ENCODE peak calls at places on chromosomes 3 and 15, in seven cellular contexts. One of them, this sample, is unnamed. For H3K9me3, the result is how much of the 10 kb centered on the place peaks cover.

GRCh38 chr3:9870978-9871377 is 9.1 kb downstream of the CIDEC start:
- DNase-seq in tibial nerve: no peak
- DNase-seq in H1: no peak
- DNase-seq in SK-N-SH: no peak
- DNase-seq in sigmoid colon: no peak
- DNase-seq in HepG2: peak
- DNase-seq in ovary: no peak
- DNase-seq in this sample: no peak

GRCh38 chr3:132641837-132642538 is 17.6 kb downstream of the ACAD11 start:
- DNase-seq in tibial nerve: no peak
- DNase-seq in H1: no peak
- DNase-seq in SK-N-SH: peak
- DNase-seq in sigmoid colon: no peak
- DNase-seq in HepG2: peak
- DNase-seq in ovary: no peak
- DNase-seq in this sample: no peak

GRCh38 chr3:51145811-51146585 is 239.1 kb upstream of the MANF start:
- DNase-seq in tibial nerve: no peak
- DNase-seq in H1: no peak
- DNase-seq in SK-N-SH: no peak
- DNase-seq in sigmoid colon: no peak
- DNase-seq in HepG2: no peak
- DNase-seq in ovary: no peak
- DNase-seq in this sample: no peak

GRCh38 chr3:14480207-14481017 is 59.7 kb downstream of the GRIP2 start:
- DNase-seq in tibial nerve: no peak
- DNase-seq in H1: no peak
- DNase-seq in SK-N-SH: peak
- DNase-seq in sigmoid colon: no peak
- DNase-seq in HepG2: no peak
- DNase-seq in ovary: peak
- DNase-seq in this sample: no peak

GRCh38 chr3:113533534-113533892 is 1.2 kb downstream of the SIDT1 start:
- DNase-seq in tibial nerve: no peak
- DNase-seq in H1: no peak
- DNase-seq in SK-N-SH: no peak
- DNase-seq in sigmoid colon: no peak
- DNase-seq in HepG2: no peak
- DNase-seq in ovary: no peak
- DNase-seq in this sample: no peak

GRCh38 chr3:136404056-136404455 is 153.9 kb downstream of the PCCB start:
- DNase-seq in tibial nerve: no peak
- DNase-seq in H1: no peak
- DNase-seq in SK-N-SH: no peak
- DNase-seq in sigmoid colon: no peak
- DNase-seq in HepG2: no peak
- DNase-seq in ovary: no peak
- DNase-seq in this sample: no peak

GRCh38 chr3:126678691-126679317 is 23.9 kb upstream of the TXNRD3 start:
- DNase-seq in tibial nerve: no peak
- DNase-seq in H1: no peak
- DNase-seq in SK-N-SH: no peak
- DNase-seq in sigmoid colon: no peak
- DNase-seq in HepG2: no peak
- DNase-seq in ovary: no peak
- DNase-seq in this sample: no peak

GRCh38 chr3:127039719-127040118 is 56.8 kb downstream of the PLXNA1 start:
- DNase-seq in tibial nerve: no peak
- DNase-seq in H1: no peak
- DNase-seq in SK-N-SH: no peak
- DNase-seq in sigmoid colon: peak
- DNase-seq in HepG2: no peak
- DNase-seq in ovary: no peak
- DNase-seq in this sample: no peak

GRCh38 chr3:142029052-142029642 is 120.2 kb downstream of the TFDP2 start:
- DNase-seq in tibial nerve: no peak
- DNase-seq in H1: no peak
- DNase-seq in SK-N-SH: peak
- DNase-seq in sigmoid colon: no peak
- DNase-seq in HepG2: no peak
- DNase-seq in ovary: no peak
- DNase-seq in this sample: peak

GRCh38 chr3:24373198-24373959 is 121.3 kb downstream of the THRB start:
- DNase-seq in tibial nerve: no peak
- DNase-seq in H1: no peak
- DNase-seq in SK-N-SH: no peak
- DNase-seq in sigmoid colon: peak
- DNase-seq in HepG2: peak
- DNase-seq in ovary: no peak
- DNase-seq in this sample: no peak

GRCh38 chr3:43754316-43754715 is 63.6 kb downstream of the ABHD5 start:
- DNase-seq in tibial nerve: no peak
- DNase-seq in H1: no peak
- DNase-seq in SK-N-SH: no peak
- DNase-seq in sigmoid colon: no peak
- DNase-seq in HepG2: no peak
- DNase-seq in ovary: no peak
- DNase-seq in this sample: no peak

GRCh38 chr3:9211155-9211950 is 38.1 kb downstream of the SRGAP3 start:
- DNase-seq in tibial nerve: no peak
- DNase-seq in H1: no peak
- DNase-seq in SK-N-SH: peak
- DNase-seq in sigmoid colon: no peak
- DNase-seq in HepG2: no peak
- DNase-seq in ovary: no peak
- DNase-seq in this sample: no peak

GRCh38 chr3:188881954-188882641 is 289.7 kb upstream of the TPRG1 start:
- DNase-seq in tibial nerve: no peak
- DNase-seq in H1: no peak
- DNase-seq in SK-N-SH: no peak
- DNase-seq in sigmoid colon: no peak
- DNase-seq in HepG2: peak
- DNase-seq in ovary: no peak
- DNase-seq in this sample: no peak

GRCh38 chr3:62035664-62036063 is 337.7 kb downstream of the FEZF2 start:
- DNase-seq in tibial nerve: no peak
- DNase-seq in H1: no peak
- DNase-seq in SK-N-SH: no peak
- DNase-seq in sigmoid colon: no peak
- DNase-seq in HepG2: no peak
- DNase-seq in ovary: no peak
- DNase-seq in this sample: no peak

GRCh38 chr15:70424937-70425411 is 327.3 kb upstream of the TLE3 start:
- DNase-seq in tibial nerve: no peak
- DNase-seq in H1: no peak
- DNase-seq in SK-N-SH: no peak
- DNase-seq in sigmoid colon: no peak
- DNase-seq in HepG2: no peak
- DNase-seq in ovary: no peak
- DNase-seq in this sample: no peak

GRCh38 chr15:64667736-64668161 is 107.6 kb downstream of the RBPMS2 start:
- DNase-seq in tibial nerve: no peak
- DNase-seq in H1: no peak
- DNase-seq in SK-N-SH: no peak
- DNase-seq in sigmoid colon: no peak
- DNase-seq in HepG2: no peak
- DNase-seq in ovary: no peak
- DNase-seq in this sample: no peak

GRCh38 chr3:105836533-105836932 is 32.3 kb downstream of the CBLB start:
- DNase-seq in tibial nerve: no peak
- DNase-seq in H1: no peak
- DNase-seq in SK-N-SH: no peak
- DNase-seq in sigmoid colon: no peak
- DNase-seq in HepG2: peak
- DNase-seq in ovary: no peak
- DNase-seq in this sample: peak

GRCh38 chr3:179451335-179452165 is at the start of gene GNB4:
- DNase-seq in tibial nerve: peak
- DNase-seq in H1: peak
- DNase-seq in SK-N-SH: peak
- DNase-seq in sigmoid colon: peak
- DNase-seq in HepG2: no peak
- DNase-seq in ovary: peak
- DNase-seq in this sample: no peak

GRCh38 chr15:26868029-26868685 is 1.3 kb downstream of the GABRA5 start:
- DNase-seq in tibial nerve: no peak
- DNase-seq in H1: no peak
- DNase-seq in SK-N-SH: no peak
- DNase-seq in sigmoid colon: no peak
- DNase-seq in HepG2: no peak
- DNase-seq in ovary: no peak
- DNase-seq in this sample: no peak

GRCh38 chr3:172586447-172586846 is 63.2 kb upstream of the TNFSF10 start:
- DNase-seq in tibial nerve: no peak
- DNase-seq in H1: no peak
- DNase-seq in SK-N-SH: no peak
- DNase-seq in sigmoid colon: no peak
- DNase-seq in HepG2: no peak
- DNase-seq in ovary: no peak
- DNase-seq in this sample: no peak
- TF ChIP-seq EP300 in tibial nerve: no peak
- TF ChIP-seq EP300 in H1: no peak
- TF ChIP-seq EP300 in SK-N-SH: no peak
- TF ChIP-seq EP300 in sigmoid colon: no peak
- TF ChIP-seq EP300 in HepG2: no peak
- TF ChIP-seq EP300 in ovary: no peak
- TF ChIP-seq EP300 in this sample: no peak

GRCh38 chr15:25237291-25237978 is 201.4 kb downstream of the UBE3A start:
- DNase-seq in tibial nerve: no peak
- DNase-seq in H1: no peak
- DNase-seq in SK-N-SH: no peak
- DNase-seq in sigmoid colon: peak
- DNase-seq in HepG2: no peak
- DNase-seq in ovary: no peak
- DNase-seq in this sample: no peak

GRCh38 chr15:25238126-25238525 is 200.7 kb downstream of the UBE3A start:
- DNase-seq in tibial nerve: no peak
- DNase-seq in H1: no peak
- DNase-seq in SK-N-SH: no peak
- DNase-seq in sigmoid colon: peak
- DNase-seq in HepG2: no peak
- DNase-seq in ovary: peak
- DNase-seq in this sample: no peak

GRCh38 chr15:25236143-25236860 is 202.5 kb downstream of the UBE3A start:
- DNase-seq in tibial nerve: no peak
- DNase-seq in H1: no peak
- DNase-seq in SK-N-SH: no peak
- DNase-seq in sigmoid colon: peak
- DNase-seq in HepG2: no peak
- DNase-seq in ovary: no peak
- DNase-seq in this sample: no peak

GRCh38 chr15:25235391-25235790 is 203.4 kb downstream of the UBE3A start:
- DNase-seq in tibial nerve: no peak
- DNase-seq in H1: no peak
- DNase-seq in SK-N-SH: no peak
- DNase-seq in sigmoid colon: no peak
- DNase-seq in HepG2: no peak
- DNase-seq in ovary: no peak
- DNase-seq in this sample: no peak

GRCh38 chr15:25236861-25237155 is 202.0 kb downstream of the UBE3A start:
- DNase-seq in tibial nerve: no peak
- DNase-seq in H1: no peak
- DNase-seq in SK-N-SH: no peak
- DNase-seq in sigmoid colon: peak
- DNase-seq in HepG2: no peak
- DNase-seq in ovary: no peak
- DNase-seq in this sample: no peak
- H3K9me3 ChIP-seq in tibial nerve: under half
- H3K9me3 ChIP-seq in H1: half or more
- H3K9me3 ChIP-seq in SK-N-SH: under half
- H3K9me3 ChIP-seq in sigmoid colon: under half
- H3K9me3 ChIP-seq in HepG2: half or more
- H3K9me3 ChIP-seq in ovary: under half
- H3K9me3 ChIP-seq in this sample: under half

GRCh38 chr3:172138792-172139507 is 99.6 kb downstream of the FNDC3B start:
- DNase-seq in tibial nerve: peak
- DNase-seq in H1: no peak
- DNase-seq in SK-N-SH: no peak
- DNase-seq in sigmoid colon: peak
- DNase-seq in HepG2: peak
- DNase-seq in ovary: no peak
- DNase-seq in this sample: peak
- TF ChIP-seq EP300 in tibial nerve: peak
- TF ChIP-seq EP300 in H1: no peak
- TF ChIP-seq EP300 in SK-N-SH: no peak
- TF ChIP-seq EP300 in sigmoid colon: no peak
- TF ChIP-seq EP300 in HepG2: no peak
- TF ChIP-seq EP300 in ovary: no peak
- TF ChIP-seq EP300 in this sample: peak

GRCh38 chr3:108156312-108156853 is 65.6 kb upstream of the CD47 start:
- DNase-seq in tibial nerve: no peak
- DNase-seq in H1: no peak
- DNase-seq in SK-N-SH: no peak
- DNase-seq in sigmoid colon: no peak
- DNase-seq in HepG2: no peak
- DNase-seq in ovary: no peak
- DNase-seq in this sample: no peak
- H3K9me3 ChIP-seq in tibial nerve: under half
- H3K9me3 ChIP-seq in H1: under half
- H3K9me3 ChIP-seq in SK-N-SH: under half
- H3K9me3 ChIP-seq in sigmoid colon: under half
- H3K9me3 ChIP-seq in HepG2: under half
- H3K9me3 ChIP-seq in ovary: under half
- H3K9me3 ChIP-seq in this sample: under half

GRCh38 chr3:72960812-72961518 is 35.6 kb upstream of the PPP4R2 start:
- DNase-seq in tibial nerve: no peak
- DNase-seq in H1: no peak
- DNase-seq in SK-N-SH: no peak
- DNase-seq in sigmoid colon: no peak
- DNase-seq in HepG2: peak
- DNase-seq in ovary: peak
- DNase-seq in this sample: no peak
- TF ChIP-seq EP300 in tibial nerve: peak
- TF ChIP-seq EP300 in H1: no peak
- TF ChIP-seq EP300 in SK-N-SH: no peak
- TF ChIP-seq EP300 in sigmoid colon: no peak
- TF ChIP-seq EP300 in HepG2: no peak
- TF ChIP-seq EP300 in ovary: no peak
- TF ChIP-seq EP300 in this sample: no peak

GRCh38 chr3:5806192-5806591 is 618.7 kb downstream of the EDEM1 start:
- DNase-seq in tibial nerve: no peak
- DNase-seq in H1: no peak
- DNase-seq in SK-N-SH: no peak
- DNase-seq in sigmoid colon: no peak
- DNase-seq in HepG2: no peak
- DNase-seq in ovary: no peak
- DNase-seq in this sample: no peak
- H3K9me3 ChIP-seq in tibial nerve: under half
- H3K9me3 ChIP-seq in H1: under half
- H3K9me3 ChIP-seq in SK-N-SH: under half
- H3K9me3 ChIP-seq in sigmoid colon: under half
- H3K9me3 ChIP-seq in HepG2: under half
- H3K9me3 ChIP-seq in ovary: under half
- H3K9me3 ChIP-seq in this sample: under half

This sample was measured in GM12878.